ENCODE peak calls at places on chromosome 11, in five cellular contexts. Y, P, W, F and S are unnamed samples.

GRCh38 chr11:87215236-87215635 is 177.5 kb downstream of the TMEM135 start:
- DNase-seq in Y (peak), P (no peak), W (no peak), F (no peak), S (no peak)

GRCh38 chr11:63017306-63017974 is 1.8 kb upstream of the SLC22A8 start:
- DNase-seq in Y (no peak), P (no peak), W (peak), F (no peak), S (no peak)

GRCh38 chr11:109696191-109696897 is 274.4 kb downstream of the C11orf87 start:
- DNase-seq in Y (peak), P (no peak), W (no peak), F (no peak), S (peak)

GRCh38 chr11:116842117-116842516 is 4.7 kb upstream of the APOA1 start:
- DNase-seq in Y (no peak), P (no peak), W (no peak), F (no peak), S (no peak)

GRCh38 chr11:122735031-122735430 is 79.5 kb downstream of the UBASH3B start:
- DNase-seq in Y (no peak), P (no peak), W (no peak), F (no peak), S (no peak)

GRCh38 chr11:97860237-97860636 is 1160.5 kb upstream of the CNTN5 start:
- DNase-seq in Y (no peak), P (no peak), W (no peak), F (no peak), S (peak)

GRCh38 chr11:44453213-44453612 is 112.2 kb upstream of the CD82 start:
- DNase-seq in Y (no peak), P (peak), W (no peak), F (no peak), S (no peak)

GRCh38 chr11:9861860-9862725 is 198.2 kb downstream of the SWAP70 start:
- DNase-seq in Y (peak), P (no peak), W (peak), F (peak), S (peak)

GRCh38 chr11:61505640-61506155 is 2.9 kb upstream of the LRRC10B start:
- DNase-seq in Y (no peak), P (no peak), W (no peak), F (no peak), S (no peak)

DNA sequence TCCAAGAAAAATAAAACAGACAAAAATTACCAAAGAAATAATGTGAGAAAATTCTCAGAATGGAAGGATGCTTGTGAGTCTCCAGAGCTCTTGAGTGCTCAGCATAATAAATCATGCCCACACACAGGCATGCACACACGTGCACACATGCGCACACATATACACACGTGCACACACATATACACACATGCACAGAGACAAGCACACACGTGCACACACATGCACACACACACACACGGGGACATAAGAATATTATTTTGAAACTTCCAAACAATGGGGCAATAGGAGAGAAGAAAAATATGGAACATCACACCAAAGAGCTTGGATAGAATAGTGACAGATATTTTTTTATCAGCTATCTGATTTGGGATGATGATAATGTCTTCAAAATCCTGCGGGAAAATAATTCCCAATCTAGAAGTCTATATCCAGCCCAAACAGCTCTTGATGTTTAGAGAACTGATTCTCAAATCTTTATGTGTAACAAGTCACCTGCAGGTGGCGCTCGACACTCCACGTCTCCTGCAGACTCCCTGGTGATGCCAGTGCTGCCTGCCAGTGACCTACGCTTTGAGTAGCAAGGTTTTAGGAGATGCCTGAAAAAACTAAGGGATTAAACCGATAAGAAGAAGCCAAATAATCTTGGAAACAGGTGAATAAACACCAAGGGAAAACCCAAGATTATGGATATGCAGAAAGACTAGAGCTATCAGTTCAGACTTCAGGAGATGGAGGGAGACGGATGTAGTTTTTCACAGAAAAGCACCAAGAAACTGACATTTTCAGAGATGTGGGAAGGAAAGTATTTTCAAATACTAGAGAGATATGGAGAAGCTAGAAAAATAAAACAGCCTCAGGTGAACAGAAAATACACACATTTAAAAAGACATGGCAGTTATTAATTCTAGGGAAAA is 743.6 kb downstream of the ETS1 start:
- DNase-seq in Y (peak), P (no peak), W (peak), F (peak), S (peak)
- TF ChIP-seq CTCF in Y (peak), P (no peak), W (no peak), F (peak), S (peak)

DNA sequence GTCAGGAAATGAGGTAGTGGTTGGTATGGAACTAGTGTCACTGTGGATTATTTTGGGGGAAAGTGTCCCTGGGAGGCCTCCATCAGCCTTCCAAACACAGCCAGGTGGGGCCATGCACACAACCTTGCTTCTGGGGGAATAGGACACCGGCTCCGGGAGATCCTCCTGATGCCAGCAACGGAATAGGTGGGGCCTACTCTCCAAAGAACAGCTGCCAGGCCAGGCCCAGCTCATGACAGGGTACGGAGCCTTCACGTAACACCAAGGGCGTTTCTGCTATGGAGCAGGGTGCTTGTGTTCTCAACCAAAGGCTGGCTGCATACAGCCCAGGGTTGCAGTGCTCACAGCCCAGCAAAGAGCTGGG is 30.6 kb upstream of the LINC01488 start:
- DNase-seq in Y (no peak), P (no peak), W (no peak), F (no peak), S (no peak)
- H3K4me3 ChIP-seq in Y (no peak), P (no peak), W (no peak), F (no peak), S (no peak)

DNA sequence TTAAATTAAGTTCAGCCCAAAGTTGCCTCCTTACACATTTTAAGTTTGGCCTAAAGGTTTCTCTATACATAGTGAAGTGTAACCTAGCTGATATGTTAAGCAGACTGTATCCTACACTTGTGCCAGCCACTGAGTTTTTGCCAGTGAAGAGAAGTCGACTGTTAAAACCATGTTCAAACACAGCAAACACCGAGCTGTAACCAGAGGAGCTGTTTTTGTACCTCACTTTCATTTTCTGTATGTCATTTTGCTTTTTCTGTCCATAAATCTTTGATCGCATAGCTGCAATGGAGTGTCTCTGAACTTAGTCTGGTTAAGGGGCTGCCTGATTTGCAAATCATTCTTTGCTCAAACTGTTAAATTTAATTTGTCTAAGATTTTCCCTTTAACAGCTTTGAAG is 403.7 kb downstream of the LUZP2 start:
- DNase-seq in Y (peak), P (no peak), W (no peak), F (no peak), S (no peak)
- TF ChIP-seq CTCF in Y (no peak), P (no peak), W (no peak), F (no peak), S (no peak)

GRCh38 chr11:112270551-112271180 is 10.0 kb upstream of the PLET1 start:
- DNase-seq in Y (no peak), P (no peak), W (no peak), F (no peak), S (no peak)
- H3K4me3 ChIP-seq in Y (no peak), P (no peak), W (no peak), F (no peak), S (no peak)

GRCh38 chr11:94799726-94800125 is 31.6 kb downstream of the AMOTL1 start:
- DNase-seq in Y (no peak), P (no peak), W (no peak), F (no peak), S (no peak)

GRCh38 chr11:94801866-94802460 is 33.8 kb downstream of the AMOTL1 start:
- DNase-seq in Y (no peak), P (no peak), W (no peak), F (no peak), S (no peak)

GRCh38 chr11:94802501-94802900 is 34.3 kb downstream of the AMOTL1 start:
- DNase-seq in Y (no peak), P (no peak), W (no peak), F (no peak), S (no peak)

GRCh38 chr11:94803491-94803890 is 35.3 kb downstream of the AMOTL1 start:
- DNase-seq in Y (peak), P (no peak), W (no peak), F (no peak), S (peak)

DNA sequence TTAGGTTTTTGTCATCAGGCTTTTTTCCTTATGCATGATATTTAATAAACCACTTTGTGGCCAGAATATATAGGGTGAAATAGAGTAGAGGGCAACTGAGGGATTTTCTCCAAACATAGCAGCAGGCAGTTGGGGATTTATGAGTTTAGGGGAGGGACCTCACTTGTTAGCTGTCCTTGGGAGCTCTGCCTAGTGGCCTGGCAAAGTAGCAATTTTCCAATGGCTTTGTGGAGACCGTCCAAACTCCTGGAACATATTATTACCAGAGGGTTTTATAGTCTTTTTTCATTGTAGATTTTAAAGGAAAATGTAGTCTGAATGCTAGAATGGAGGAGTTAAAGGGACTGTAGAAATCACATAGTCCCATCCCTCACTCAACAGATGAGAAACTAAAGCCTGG is 32.2 kb downstream of the AMOTL1 start:
- DNase-seq in Y (no peak), P (no peak), W (no peak), F (no peak), S (peak)
- TF ChIP-seq CTCF in Y (no peak), P (no peak), W (no peak), F (no peak), S (no peak)